ENCODE peak calls at places on chromosomes 12 and 14, in nine cellular contexts. Z is spleen, S is suprapubic skin, B is breast epithelium, C is GM12892, J is HCT116, D is esophagus muscularis mucosa, F is HL-60, N is stomach. X is an unnamed sample.
A peak's percentile ranks its signal among the peaks of the same experiment; 100 is the strongest.

GRCh38 chr12:3658327-3659163 is 94.4 kb downstream of the CRACR2A start:
- DNase-seq in S (no peak), B (no peak), N (peak; percentile 33), Z (no peak), D (no peak), F (peak; percentile 21), J (no peak), C (peak; percentile 35), X (peak; percentile 36)

GRCh38 chr12:74412607-74413230 is 124.9 kb upstream of the ATXN7L3B start:
- DNase-seq in F (no peak), Z (no peak), C (no peak), B (no peak), N (no peak), S (no peak), J (peak; percentile 28), D (no peak), X (peak; percentile 10)

GRCh38 chr14:25049559-25050493 is at the start of gene STXBP6:
- DNase-seq in C (peak; percentile 25), S (peak; percentile 80), F (peak; percentile 10), J (no peak), D (no peak), Z (no peak), N (peak; percentile 77), B (no peak), X (peak; percentile 65)

GRCh38 chr14:94676495-94677238 is 64.5 kb downstream of the SERPINA3 start:
- DNase-seq in D (no peak), N (no peak), S (no peak), F (no peak), C (no peak), Z (peak; percentile 18), J (no peak), B (no peak), X (no peak)

GRCh38 chr14:95496690-95497241 is 19.7 kb downstream of the SYNE3 start:
- DNase-seq in N (no peak), J (no peak), D (no peak), C (no peak), Z (no peak), S (no peak), F (no peak), B (no peak), X (no peak)

GRCh38 chr14:85487215-85487614 is 42.7 kb upstream of the FLRT2 start:
- DNase-seq in N (no peak), S (no peak), D (no peak), J (no peak), Z (no peak), F (no peak), B (no peak), C (no peak), X (no peak)

GRCh38 chr14:67276131-67276530 is 34.9 kb downstream of the PALS1 start:
- DNase-seq in C (no peak), F (no peak), B (no peak), D (no peak), S (no peak), N (no peak), J (no peak), Z (no peak), X (no peak)

GRCh38 chr14:31935406-31935805 is 141.7 kb upstream of the ARHGAP5 start:
- DNase-seq in D (no peak), Z (no peak), C (no peak), J (no peak), F (no peak), S (no peak), N (no peak), B (no peak), X (peak; percentile 79)

GRCh38 chr14:53613404-53614253 is 343.0 kb downstream of the BMP4 start:
- DNase-seq in N (no peak), B (no peak), J (peak; percentile 86), S (no peak), F (no peak), C (peak; percentile 39), D (no peak), Z (peak; percentile 75), X (peak; percentile 100)

GRCh38 chr14:68363841-68364711 is 428.8 kb downstream of the ZFP36L1 start:
- DNase-seq in Z (peak; percentile 85), J (no peak), D (no peak), B (no peak), C (no peak), N (no peak), S (no peak), F (peak; percentile 12), X (peak; percentile 44)

GRCh38 chr12:43835656-43836454 is at the start of gene TMEM117:
- DNase-seq in S (peak; percentile 88), Z (peak; percentile 95), D (no peak), C (peak; percentile 59), B (peak; percentile 39), N (peak; percentile 70), J (no peak), F (peak; percentile 57), X (peak; percentile 25)

GRCh38 chr14:99734406-99735051 is 50.4 kb downstream of the CYP46A1 start:
- DNase-seq in Z (peak; percentile 59), N (peak; percentile 69), D (no peak), C (no peak), B (peak; percentile 62), J (no peak), S (peak; percentile 64), F (no peak), X (no peak)

GRCh38 chr14:93937519-93937918 is 10.4 kb downstream of the FAM181A start:
- DNase-seq in B (peak; percentile 88), N (no peak), F (no peak), S (no peak), Z (no peak), J (no peak), C (no peak), D (no peak), X (no peak)

GRCh38 chr14:65943150-65943549 is 530.6 kb downstream of the FUT8 start:
- DNase-seq in Z (no peak), J (no peak), F (no peak), S (no peak), N (no peak), C (no peak), B (no peak), D (no peak), X (no peak)

GRCh38 chr12:122021193-122021821 is 377 bp upstream of the BCL7A start:
- DNase-seq in B (no peak), Z (peak; percentile 80), S (no peak), J (no peak), N (no peak), F (peak; percentile 18), C (no peak), D (no peak), X (no peak)

GRCh38 chr12:22160396-22161003 is 114.5 kb downstream of the CMAS start:
- DNase-seq in D (no peak), F (no peak), B (no peak), N (no peak), J (no peak), Z (no peak), C (no peak), S (no peak), X (no peak)

GRCh38 chr12:61916856-61917255 is 343.3 kb upstream of the USP15 start:
- DNase-seq in J (no peak), N (no peak), C (no peak), S (no peak), D (no peak), B (no peak), F (no peak), Z (no peak), X (no peak)

GRCh38 chr12:60935981-60936761 is 1324.0 kb upstream of the USP15 start:
- DNase-seq in D (no peak), C (no peak), Z (no peak), J (no peak), N (no peak), S (no peak), F (no peak), B (no peak), X (peak; percentile 3)

GRCh38 chr12:1612196-1612595 is 16.8 kb upstream of the WNT5B start:
- DNase-seq in N (no peak), B (no peak), F (no peak), J (no peak), S (no peak), Z (no peak), D (no peak), C (no peak), X (no peak)

GRCh38 chr14:63452796-63453195 is 90.4 kb downstream of the PPP2R5E start:
- DNase-seq in Z (no peak), B (no peak), J (no peak), C (no peak), N (no peak), F (no peak), S (no peak), D (no peak), X (no peak)

GRCh38 chr12:108845696-108846095 is 11.7 kb downstream of the SSH1 start:
- DNase-seq in C (no peak), B (no peak), F (no peak), S (no peak), J (no peak), N (no peak), D (no peak), Z (peak; percentile 42), X (no peak)

GRCh38 chr12:52147367-52147972 is 44.3 kb downstream of the KRT80 start:
- DNase-seq in S (peak; percentile 98), D (peak; percentile 96), Z (peak; percentile 76), F (no peak), B (peak; percentile 98), N (peak; percentile 96), C (no peak), J (peak; percentile 99), X (peak; percentile 67)
- TF ChIP-seq POLR2AphosphoS5 in S (no peak), D (peak; percentile 92), Z (peak; percentile 52), F (no peak), B (peak; percentile 91), N (peak; percentile 90), C (no peak), J (peak; percentile 68), X (no peak)

GRCh38 chr14:92106095-92106937 is at the start of gene ATXN3:
- DNase-seq in D (peak; percentile 99), B (peak; percentile 97), C (peak; percentile 91), J (peak; percentile 97), F (peak; percentile 98), Z (peak; percentile 99), S (peak; percentile 98), N (peak; percentile 97), X (peak; percentile 96)
- TF ChIP-seq POLR2AphosphoS5 in D (peak; percentile 84), B (peak; percentile 69), C (peak; percentile 56), J (peak; percentile 82), F (no peak), Z (peak; percentile 91), S (no peak), N (peak; percentile 83), X (peak; percentile 64)

GRCh38 chr12:123436017-123436964 is at the start of gene RILPL2:
- DNase-seq in Z (peak; percentile 98), D (peak; percentile 96), S (peak; percentile 97), N (peak; percentile 91), B (peak; percentile 89), F (peak; percentile 99), J (peak; percentile 47), C (peak; percentile 88), X (peak; percentile 49)
- TF ChIP-seq POLR2AphosphoS5 in Z (peak; percentile 98), D (peak; percentile 82), S (no peak), N (peak; percentile 86), B (peak; percentile 81), F (peak; percentile 92), J (no peak), C (peak; percentile 63), X (peak; percentile 53)

DNA sequence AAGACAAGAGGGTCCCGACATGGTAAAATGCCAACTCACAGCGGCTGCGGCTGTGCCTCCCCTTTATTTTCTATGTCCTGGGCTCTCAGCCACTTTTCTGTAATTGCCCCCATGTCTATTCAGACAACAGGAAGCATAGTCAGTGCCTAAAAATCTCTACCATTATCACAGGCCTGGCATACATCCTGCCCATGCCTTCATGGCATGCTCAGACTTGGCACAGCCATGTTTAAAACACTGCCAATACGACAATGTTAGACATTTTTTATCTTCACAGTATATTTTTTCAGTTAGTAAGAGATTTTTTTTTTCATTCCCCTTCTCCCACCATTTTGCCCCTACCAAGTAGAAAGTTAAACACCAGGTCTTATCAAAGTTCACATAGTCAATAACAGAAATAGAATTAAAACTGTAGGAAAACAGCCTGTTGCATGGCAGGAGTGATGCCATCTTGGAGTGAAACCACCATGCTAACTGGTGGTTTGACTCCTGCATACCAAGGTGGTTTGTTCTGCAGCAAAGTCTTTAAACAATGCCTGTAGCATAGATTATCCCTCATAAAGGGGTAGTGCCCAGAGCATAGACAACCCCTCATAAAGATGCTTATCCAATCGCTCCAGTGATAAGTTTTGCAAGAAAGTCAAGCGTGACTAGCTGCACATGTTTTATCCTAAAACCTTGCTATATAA is 18.9 kb upstream of the CERS5 start:
- DNase-seq in C (no peak), J (no peak), B (no peak), F (no peak), Z (no peak), S (no peak), N (no peak), D (no peak), X (no peak)
- TF ChIP-seq POLR2AphosphoS5 in C (no peak), J (no peak), B (no peak), F (no peak), Z (no peak), S (no peak), N (no peak), D (no peak), X (no peak)

X was measured in HepG2.